ENCODE peak calls at places on chromosomes 12 and 14, in eight cellular contexts. F is fibroblast of mammary gland; Y is natural killer cell treated with Interleukin-12 subunit alpha and Interleukin-12 subunit beta and Interleukin-15 and Interleukin-18, amount 100 ng/mL, for 72 hours; T is GM13977; Z is anterior cingulate cortex; V is ureter; J is mammary epithelial cell; Q is HCEC 1CT. H is an unnamed sample.

GRCh38 chr12:112368856-112369255 is 13.4 kb downstream of the HECTD4 start:
- DNase-seq in Y (no peak), F (no peak), V (no peak), T (no peak), Z (no peak), Q (no peak), J (no peak), H (no peak)

GRCh38 chr14:23186913-23187654 is 3.6 kb upstream of the SLC7A8 start:
- DNase-seq in Z (no peak), Y (no peak), J (peak), F (peak), Q (peak), V (peak), T (peak), H (no peak)

GRCh38 chr12:105018761-105019160 is 32.6 kb downstream of the NOPCHAP1 start:
- DNase-seq in Z (no peak), J (no peak), Y (no peak), Q (no peak), V (no peak), F (no peak), T (no peak), H (no peak)

GRCh38 chr14:72142328-72142727 is 210.1 kb downstream of the RGS6 start:
- DNase-seq in F (no peak), T (no peak), Q (no peak), Z (no peak), J (no peak), V (no peak), Y (no peak), H (no peak)

GRCh38 chr12:92596388-92596787 is 106.4 kb upstream of the PLEKHG7 start:
- DNase-seq in T (no peak), J (no peak), V (no peak), Z (no peak), Q (peak), F (peak), Y (no peak), H (no peak)

GRCh38 chr14:29637406-29637805 is 290.2 kb downstream of the PRKD1 start:
- DNase-seq in F (peak), Z (peak), T (no peak), Q (peak), Y (no peak), J (no peak), V (peak), H (no peak)

GRCh38 chr14:76947078-76947837 is 81.2 kb downstream of the IRF2BPL start:
- DNase-seq in Z (peak), F (peak), V (peak), T (peak), J (peak), Q (peak), Y (peak), H (peak)

GRCh38 chr12:113007166-113007565 is 28.8 kb downstream of the OAS2 start:
- DNase-seq in F (peak), Y (no peak), V (no peak), T (no peak), Z (no peak), Q (peak), J (peak), H (no peak)

GRCh38 chr14:99188721-99189120 is 83.3 kb downstream of the BCL11B start:
- DNase-seq in F (no peak), T (no peak), V (no peak), J (no peak), Y (peak), Q (no peak), Z (no peak), H (no peak)